ENCODE peak calls at places on chromosomes 16 and 17, in nine cellular contexts. One of them, this sample, is unnamed.

GRCh38 chr17:73595068-73595865 is 49.0 kb downstream of the SDK2 start:
- DNase-seq in T-helper 1 cell: no peak
- DNase-seq in activated gamma-delta T cell treated with anti-CD3 and anti-CD28 coated beads, Interleukin-2, amount 50 U/mL, for 16 hours: no peak
- DNase-seq in HEK293T: peak; percentile 55
- DNase-seq in A549: no peak
- DNase-seq in activated T-cell treated with anti-CD3 and anti-CD28 coated beads for 1 hour: no peak
- DNase-seq in right lobe of liver: no peak
- DNase-seq in retina: peak; percentile 79
- DNase-seq in stimulated activated CD8-positive, alpha-beta memory T cell treated with anti-CD3 and anti-CD28 coated beads, Interleukin-15, amount 100 ng/mL, for 24 hours: no peak
- DNase-seq in this sample: no peak

GRCh38 chr16:53518550-53519416 is 15.8 kb upstream of the AKTIP start:
- DNase-seq in T-helper 1 cell: peak; percentile 71
- DNase-seq in activated gamma-delta T cell treated with anti-CD3 and anti-CD28 coated beads, Interleukin-2, amount 50 U/mL, for 16 hours: peak; percentile 69
- DNase-seq in HEK293T: no peak
- DNase-seq in A549: no peak
- DNase-seq in activated T-cell treated with anti-CD3 and anti-CD28 coated beads for 1 hour: peak; percentile 53
- DNase-seq in right lobe of liver: no peak
- DNase-seq in retina: no peak
- DNase-seq in stimulated activated CD8-positive, alpha-beta memory T cell treated with anti-CD3 and anti-CD28 coated beads, Interleukin-15, amount 100 ng/mL, for 24 hours: peak; percentile 48
- DNase-seq in this sample: peak; percentile 75

GRCh38 chr16:89972244-89973234 is 24.0 kb downstream of the DEF8 start:
- DNase-seq in T-helper 1 cell: peak; percentile 84
- DNase-seq in activated gamma-delta T cell treated with anti-CD3 and anti-CD28 coated beads, Interleukin-2, amount 50 U/mL, for 16 hours: peak; percentile 83
- DNase-seq in HEK293T: peak; percentile 100
- DNase-seq in A549: peak; percentile 94
- DNase-seq in activated T-cell treated with anti-CD3 and anti-CD28 coated beads for 1 hour: peak; percentile 91
- DNase-seq in right lobe of liver: peak; percentile 94
- DNase-seq in retina: peak; percentile 98
- DNase-seq in stimulated activated CD8-positive, alpha-beta memory T cell treated with anti-CD3 and anti-CD28 coated beads, Interleukin-15, amount 100 ng/mL, for 24 hours: peak; percentile 87
- DNase-seq in this sample: peak; percentile 85

GRCh38 chr16:73126453-73126853 is 78.5 kb upstream of the ZFHX3 start:
- DNase-seq in T-helper 1 cell: no peak
- DNase-seq in activated gamma-delta T cell treated with anti-CD3 and anti-CD28 coated beads, Interleukin-2, amount 50 U/mL, for 16 hours: no peak
- DNase-seq in HEK293T: no peak
- DNase-seq in A549: peak; percentile 19
- DNase-seq in activated T-cell treated with anti-CD3 and anti-CD28 coated beads for 1 hour: no peak
- DNase-seq in right lobe of liver: no peak
- DNase-seq in retina: no peak
- DNase-seq in stimulated activated CD8-positive, alpha-beta memory T cell treated with anti-CD3 and anti-CD28 coated beads, Interleukin-15, amount 100 ng/mL, for 24 hours: no peak
- DNase-seq in this sample: no peak

GRCh38 chr17:43169561-43170139 is 1.4 kb upstream of the NBR1 start:
- DNase-seq in T-helper 1 cell: no peak
- DNase-seq in activated gamma-delta T cell treated with anti-CD3 and anti-CD28 coated beads, Interleukin-2, amount 50 U/mL, for 16 hours: no peak
- DNase-seq in HEK293T: peak; percentile 21
- DNase-seq in A549: peak; percentile 62
- DNase-seq in activated T-cell treated with anti-CD3 and anti-CD28 coated beads for 1 hour: no peak
- DNase-seq in right lobe of liver: peak; percentile 48
- DNase-seq in retina: no peak
- DNase-seq in stimulated activated CD8-positive, alpha-beta memory T cell treated with anti-CD3 and anti-CD28 coated beads, Interleukin-15, amount 100 ng/mL, for 24 hours: peak; percentile 2
- DNase-seq in this sample: no peak

GRCh38 chr16:73082608-73083007 is 34.7 kb upstream of the ZFHX3 start:
- DNase-seq in T-helper 1 cell: no peak
- DNase-seq in activated gamma-delta T cell treated with anti-CD3 and anti-CD28 coated beads, Interleukin-2, amount 50 U/mL, for 16 hours: no peak
- DNase-seq in HEK293T: no peak
- DNase-seq in A549: peak; percentile 87
- DNase-seq in activated T-cell treated with anti-CD3 and anti-CD28 coated beads for 1 hour: no peak
- DNase-seq in right lobe of liver: no peak
- DNase-seq in retina: no peak
- DNase-seq in stimulated activated CD8-positive, alpha-beta memory T cell treated with anti-CD3 and anti-CD28 coated beads, Interleukin-15, amount 100 ng/mL, for 24 hours: no peak
- DNase-seq in this sample: no peak

GRCh38 chr16:86126891-86127290 is 227.9 kb downstream of the IRF8 start:
- DNase-seq in T-helper 1 cell: no peak
- DNase-seq in activated gamma-delta T cell treated with anti-CD3 and anti-CD28 coated beads, Interleukin-2, amount 50 U/mL, for 16 hours: no peak
- DNase-seq in HEK293T: no peak
- DNase-seq in A549: no peak
- DNase-seq in activated T-cell treated with anti-CD3 and anti-CD28 coated beads for 1 hour: no peak
- DNase-seq in right lobe of liver: no peak
- DNase-seq in retina: no peak
- DNase-seq in stimulated activated CD8-positive, alpha-beta memory T cell treated with anti-CD3 and anti-CD28 coated beads, Interleukin-15, amount 100 ng/mL, for 24 hours: no peak
- DNase-seq in this sample: no peak

GRCh38 chr17:38550661-38551060 is 55.1 kb downstream of the SRCIN1 start:
- DNase-seq in T-helper 1 cell: no peak
- DNase-seq in activated gamma-delta T cell treated with anti-CD3 and anti-CD28 coated beads, Interleukin-2, amount 50 U/mL, for 16 hours: no peak
- DNase-seq in HEK293T: no peak
- DNase-seq in A549: no peak
- DNase-seq in activated T-cell treated with anti-CD3 and anti-CD28 coated beads for 1 hour: no peak
- DNase-seq in right lobe of liver: no peak
- DNase-seq in retina: no peak
- DNase-seq in stimulated activated CD8-positive, alpha-beta memory T cell treated with anti-CD3 and anti-CD28 coated beads, Interleukin-15, amount 100 ng/mL, for 24 hours: no peak
- DNase-seq in this sample: no peak

GRCh38 chr16:58421029-58421428 is 28.8 kb downstream of the GINS3 start:
- DNase-seq in T-helper 1 cell: no peak
- DNase-seq in activated gamma-delta T cell treated with anti-CD3 and anti-CD28 coated beads, Interleukin-2, amount 50 U/mL, for 16 hours: no peak
- DNase-seq in HEK293T: no peak
- DNase-seq in A549: no peak
- DNase-seq in activated T-cell treated with anti-CD3 and anti-CD28 coated beads for 1 hour: no peak
- DNase-seq in right lobe of liver: no peak
- DNase-seq in retina: no peak
- DNase-seq in stimulated activated CD8-positive, alpha-beta memory T cell treated with anti-CD3 and anti-CD28 coated beads, Interleukin-15, amount 100 ng/mL, for 24 hours: no peak
- DNase-seq in this sample: no peak

GRCh38 chr16:25478476-25478875 is 213.3 kb upstream of the HS3ST4 start:
- DNase-seq in T-helper 1 cell: no peak
- DNase-seq in activated gamma-delta T cell treated with anti-CD3 and anti-CD28 coated beads, Interleukin-2, amount 50 U/mL, for 16 hours: no peak
- DNase-seq in HEK293T: no peak
- DNase-seq in A549: no peak
- DNase-seq in activated T-cell treated with anti-CD3 and anti-CD28 coated beads for 1 hour: no peak
- DNase-seq in right lobe of liver: no peak
- DNase-seq in retina: no peak
- DNase-seq in stimulated activated CD8-positive, alpha-beta memory T cell treated with anti-CD3 and anti-CD28 coated beads, Interleukin-15, amount 100 ng/mL, for 24 hours: no peak
- DNase-seq in this sample: no peak

GRCh38 chr16:68408967-68409366 is 39.3 kb downstream of the SMPD3 start:
- DNase-seq in T-helper 1 cell: no peak
- DNase-seq in activated gamma-delta T cell treated with anti-CD3 and anti-CD28 coated beads, Interleukin-2, amount 50 U/mL, for 16 hours: no peak
- DNase-seq in HEK293T: no peak
- DNase-seq in A549: no peak
- DNase-seq in activated T-cell treated with anti-CD3 and anti-CD28 coated beads for 1 hour: no peak
- DNase-seq in right lobe of liver: no peak
- DNase-seq in retina: no peak
- DNase-seq in stimulated activated CD8-positive, alpha-beta memory T cell treated with anti-CD3 and anti-CD28 coated beads, Interleukin-15, amount 100 ng/mL, for 24 hours: no peak
- DNase-seq in this sample: no peak

GRCh38 chr16:2194852-2195315 is 1.5 kb downstream of the CASKIN1 start:
- DNase-seq in T-helper 1 cell: peak; percentile 45
- DNase-seq in activated gamma-delta T cell treated with anti-CD3 and anti-CD28 coated beads, Interleukin-2, amount 50 U/mL, for 16 hours: no peak
- DNase-seq in HEK293T: peak; percentile 55
- DNase-seq in A549: peak; percentile 82
- DNase-seq in activated T-cell treated with anti-CD3 and anti-CD28 coated beads for 1 hour: peak; percentile 31
- DNase-seq in right lobe of liver: peak; percentile 49
- DNase-seq in retina: peak; percentile 55
- DNase-seq in stimulated activated CD8-positive, alpha-beta memory T cell treated with anti-CD3 and anti-CD28 coated beads, Interleukin-15, amount 100 ng/mL, for 24 hours: no peak
- DNase-seq in this sample: peak; percentile 36

GRCh38 chr16:80085606-80086005 is 455.2 kb upstream of the DYNLRB2 start:
- DNase-seq in T-helper 1 cell: no peak
- DNase-seq in activated gamma-delta T cell treated with anti-CD3 and anti-CD28 coated beads, Interleukin-2, amount 50 U/mL, for 16 hours: no peak
- DNase-seq in HEK293T: no peak
- DNase-seq in A549: no peak
- DNase-seq in activated T-cell treated with anti-CD3 and anti-CD28 coated beads for 1 hour: no peak
- DNase-seq in right lobe of liver: no peak
- DNase-seq in retina: no peak
- DNase-seq in stimulated activated CD8-positive, alpha-beta memory T cell treated with anti-CD3 and anti-CD28 coated beads, Interleukin-15, amount 100 ng/mL, for 24 hours: no peak
- DNase-seq in this sample: no peak

This sample was measured in CD4-positive, alpha-beta T cell.